ENCODE peak calls at places on chromosome 7, in six cellular contexts. Q, M, P, R, Z and A are unnamed samples.

GRCh38 chr7:112446431-112446830 is 3.8 kb upstream of the IFRD1 start:
- DNase-seq in M (no peak), R (no peak), Z (no peak), Q (no peak), P (no peak), A (no peak)

GRCh38 chr7:157799076-157799685 is 462.4 kb downstream of the DNAJB6 start:
- DNase-seq in Z (no peak), R (no peak), Q (no peak), M (no peak), P (peak; percentile 47), A (no peak)

GRCh38 chr7:95989301-95989700 is 216.9 kb downstream of the DYNC1I1 start:
- DNase-seq in R (no peak), Q (no peak), P (no peak), Z (no peak), M (peak; percentile 1), A (no peak)

GRCh38 chr7:2698581-2699288 is 10.7 kb downstream of the AMZ1 start:
- DNase-seq in P (peak; percentile 82), R (no peak), Z (no peak), M (no peak), Q (no peak), A (no peak)

GRCh38 chr7:27147211-27148030 is at the start of gene HOXA6:
- DNase-seq in M (no peak), Q (no peak), Z (no peak), R (peak; percentile 35), P (peak; percentile 80), A (peak; percentile 77)

GRCh38 chr7:36208997-36209813 is 56.2 kb downstream of the EEPD1 start:
- DNase-seq in M (no peak), Z (no peak), R (no peak), P (no peak), Q (no peak), A (no peak)

GRCh38 chr7:132270517-132270916 is 305.8 kb downstream of the PLXNA4 start:
- DNase-seq in Q (no peak), R (no peak), P (no peak), Z (no peak), M (no peak), A (no peak)

GRCh38 chr7:106126170-106126938 is 14.2 kb upstream of the SYPL1 start:
- DNase-seq in M (no peak), R (no peak), Q (peak; percentile 62), Z (no peak), P (no peak), A (no peak)

GRCh38 chr7:73423519-73424485 is 9.8 kb upstream of the FZD9 start:
- DNase-seq in Q (no peak), R (peak; percentile 61), Z (no peak), M (peak; percentile 48), P (peak; percentile 78), A (no peak)

GRCh38 chr7:155791836-155792235 is 20.4 kb downstream of the SHH start:
- DNase-seq in P (no peak), Q (no peak), Z (no peak), R (no peak), M (no peak), A (no peak)

GRCh38 chr7:31095286-31096197 is 43.4 kb downstream of the ADCYAP1R1 start:
- DNase-seq in R (no peak), M (no peak), P (peak; percentile 54), Q (no peak), Z (no peak), A (no peak)

GRCh38 chr7:24703296-24703695 is 54.0 kb downstream of the GSDME start:
- DNase-seq in Z (no peak), M (no peak), Q (no peak), P (peak; percentile 22), R (no peak), A (no peak)

GRCh38 chr7:73361340-73361739 is 33.4 kb downstream of the FKBP6 start:
- DNase-seq in Q (no peak), M (no peak), P (no peak), R (no peak), Z (no peak), A (no peak)

GRCh38 chr7:155683714-155684113 is 39.3 kb downstream of the RBM33 start:
- DNase-seq in Z (no peak), M (no peak), Q (no peak), R (no peak), P (no peak), A (no peak)

GRCh38 chr7:77386165-77386824 is 29.9 kb downstream of the GSAP start:
- DNase-seq in M (no peak), Z (no peak), Q (no peak), R (no peak), P (no peak), A (no peak)

GRCh38 chr7:151895695-151896485 is 19.0 kb upstream of the PRKAG2 start:
- DNase-seq in P (peak; percentile 36), R (no peak), M (no peak), Q (no peak), Z (no peak), A (no peak)

GRCh38 chr7:91151916-91152315 is 112.3 kb upstream of the FZD1 start:
- DNase-seq in Z (no peak), R (no peak), M (no peak), P (no peak), Q (no peak), A (no peak)

GRCh38 chr7:106824458-106824857 is 40.6 kb upstream of the PIK3CG start:
- DNase-seq in R (no peak), M (no peak), Z (no peak), Q (no peak), P (no peak), A (no peak)

GRCh38 chr7:71679480-71679879 is 547.5 kb downstream of the GALNT17 start:
- DNase-seq in M (no peak), Z (no peak), Q (no peak), R (no peak), P (no peak), A (no peak)

GRCh38 chr7:107768263-107768662 is 24.3 kb downstream of the CBLL1 start:
- DNase-seq in Z (no peak), P (no peak), R (no peak), Q (no peak), M (no peak), A (no peak)

GRCh38 chr7:32062150-32062549 is 8.1 kb downstream of the PDE1C start:
- DNase-seq in Z (peak; percentile 58), P (no peak), R (peak; percentile 76), M (peak; percentile 51), Q (peak; percentile 27), A (peak; percentile 26)

GRCh38 chr7:31633894-31634494 is 53.0 kb upstream of the PPP1R17 start:
- DNase-seq in Z (peak; percentile 47), R (no peak), P (no peak), M (peak; percentile 17), Q (peak; percentile 26), A (peak; percentile 55)

GRCh38 chr7:123649956-123650355 is 5.7 kb upstream of the LMOD2 start:
- DNase-seq in Z (no peak), R (no peak), P (no peak), Q (no peak), M (no peak), A (no peak)

DNA sequence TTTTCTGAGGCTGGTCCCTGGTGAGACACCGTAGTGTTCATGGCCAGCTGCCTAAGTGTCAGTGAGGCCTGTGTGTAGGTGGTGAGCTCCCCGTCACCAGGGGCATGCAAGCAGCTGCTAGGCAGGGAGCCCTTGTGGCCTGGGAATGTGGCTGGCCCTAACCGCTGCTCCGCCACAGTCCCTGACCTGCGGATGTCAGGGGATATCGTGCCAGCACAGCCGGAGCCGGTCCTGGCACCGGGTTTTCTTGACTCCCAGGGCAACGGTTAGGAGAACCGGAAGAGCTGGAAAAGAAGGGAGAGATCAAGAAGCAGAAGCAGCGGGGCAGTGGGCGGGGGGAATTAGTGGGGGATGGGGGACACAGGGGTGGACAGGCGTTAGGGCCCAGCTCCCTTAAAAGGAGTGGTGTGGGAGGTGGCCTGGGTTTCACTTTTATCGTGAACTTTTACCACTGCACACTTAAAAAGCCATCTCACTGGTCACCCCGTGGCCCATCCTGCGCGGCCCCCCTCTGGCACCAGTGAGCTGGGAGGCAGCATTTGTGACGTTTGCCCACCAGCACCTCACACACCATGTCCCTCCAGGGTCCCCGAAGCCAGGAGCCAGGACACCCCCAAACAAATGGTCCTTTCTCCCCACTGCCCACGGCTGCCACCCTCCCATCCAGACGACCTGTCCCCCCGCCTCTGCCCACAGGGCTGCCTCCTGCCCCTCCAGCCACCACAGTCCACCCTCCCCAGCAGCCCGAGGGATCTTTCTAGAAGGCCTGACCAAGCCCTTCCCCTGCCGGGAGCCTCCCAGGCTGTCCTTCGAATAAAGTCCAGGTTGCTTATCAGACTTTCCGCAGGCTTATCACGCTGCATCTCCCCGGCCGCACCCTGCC is 1.7 kb upstream of the MICALL2 start:
- DNase-seq in P (peak; percentile 89), R (peak; percentile 73), Q (peak; percentile 45), M (peak; percentile 66), Z (peak; percentile 44), A (peak; percentile 29)
- TF ChIP-seq POLR2A in P (no peak), R (no peak), Q (no peak), M (no peak), Z (no peak), A (no peak)

GRCh38 chr7:37337522-37337921 is 111.1 kb downstream of the ELMO1 start:
- DNase-seq in M (no peak), R (no peak), Z (no peak), P (no peak), Q (no peak), A (no peak)

GRCh38 chr7:37344886-37345579 is 103.6 kb downstream of the ELMO1 start:
- DNase-seq in M (no peak), Z (no peak), P (no peak), R (no peak), Q (no peak), A (no peak)

GRCh38 chr7:37342170-37342569 is 106.5 kb downstream of the ELMO1 start:
- DNase-seq in Z (no peak), Q (no peak), M (no peak), P (no peak), R (no peak), A (no peak)

GRCh38 chr7:37342665-37343471 is 105.8 kb downstream of the ELMO1 start:
- DNase-seq in P (peak; percentile 90), Q (no peak), R (no peak), Z (no peak), M (no peak), A (no peak)

DNA sequence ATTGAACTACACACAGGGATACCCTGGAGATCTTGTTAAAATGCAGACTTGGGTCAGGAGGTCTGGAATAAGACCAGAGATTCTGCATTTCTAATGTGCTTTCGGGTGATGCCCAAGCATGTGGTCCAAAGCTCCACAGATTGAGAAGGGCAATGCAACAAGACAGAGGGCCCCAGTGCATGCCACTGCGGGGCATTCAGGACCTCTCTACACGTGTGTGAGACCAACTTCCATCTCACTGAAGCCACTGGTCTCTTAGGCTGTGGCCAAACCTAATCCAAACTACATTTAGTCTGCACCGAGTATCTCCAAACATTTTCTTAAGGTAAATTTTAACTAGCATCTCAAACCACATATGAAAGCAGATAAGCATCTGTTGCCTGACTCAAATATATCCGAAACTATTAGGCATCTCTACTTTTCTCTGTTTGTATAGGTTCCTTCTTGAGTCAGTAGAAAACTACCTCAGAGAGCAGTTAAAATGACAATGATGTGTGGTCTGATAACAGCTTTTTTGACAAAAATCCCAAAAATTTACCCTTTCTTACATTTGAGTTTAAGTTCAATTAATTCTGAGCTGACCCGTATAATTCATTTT is 107.5 kb downstream of the ELMO1 start:
- DNase-seq in P (no peak), M (no peak), Q (no peak), Z (no peak), R (no peak), A (no peak)
- H3K4me3 ChIP-seq in P (no peak overlapping the region), M (no peak overlapping the region), Q (no peak overlapping the region), Z (no peak overlapping the region), R (no peak overlapping the region), A (no peak overlapping the region)

GRCh38 chr7:130897515-130898419 is 163.8 kb upstream of the KLF14 start:
- DNase-seq in Q (no peak), Z (no peak), M (peak; percentile 98), P (no peak), R (no peak), A (no peak)
- H3K27ac ChIP-seq in Q (peak overlapping the region; percentile 81), Z (peak overlapping the region; percentile 92), M (peak overlapping the region; percentile 100), P (peak overlapping the region; percentile 2), R (peak overlapping the region; percentile 48), A (peak overlapping the region; percentile 31)

GRCh38 chr7:131111081-131111576 is 216.5 kb upstream of the MKLN1 start:
- DNase-seq in Z (peak; percentile 55), M (no peak), P (no peak), R (no peak), Q (peak; percentile 47), A (peak; percentile 44)
- TF ChIP-seq POLR2A in Z (no peak), M (no peak), P (no peak), R (no peak), Q (no peak), A (no peak)